ENCODE peak calls at places on chromosomes 6 and 20, in ten cellular contexts. H is hepatocyte, Y is SK-N-SH, I is GM23338, K is PC-9, D is GM23248, X is OCI-LY7, E is MM.1S, F is Karpas-422, U is PC-3. R is an unnamed sample. For H3K9me2, the result is how much of the 10 kb centered on the place peaks cover.

GRCh38 chr6:4687989-4688947 is 87.9 kb upstream of the CDYL start:
- DNase-seq in E (no peak), X (no peak), K (peak), F (no peak), H (peak), I (no peak), Y (no peak), U (peak), D (peak), R (peak)

GRCh38 chr6:86535141-86535540 is 402.2 kb upstream of the HTR1E start:
- DNase-seq in Y (no peak), H (peak), E (no peak), U (no peak), K (no peak), I (no peak), D (no peak), F (no peak), X (no peak), R (no peak)

GRCh38 chr6:52409499-52409898 is 10.6 kb upstream of the EFHC1 start:
- DNase-seq in D (peak), X (no peak), H (no peak), K (no peak), E (no peak), U (no peak), I (no peak), Y (no peak), F (no peak), R (no peak)

GRCh38 chr6:128532110-128532509 is 11.7 kb upstream of the PTPRK start:
- DNase-seq in U (no peak), I (no peak), F (no peak), E (no peak), K (no peak), X (no peak), Y (no peak), D (no peak), H (no peak), R (no peak)

GRCh38 chr6:142478117-142478516 is 176.3 kb downstream of the ADGRG6 start:
- DNase-seq in K (no peak), H (peak), U (peak), D (peak), F (peak), X (peak), Y (no peak), E (peak), I (peak), R (peak)

GRCh38 chr20:63884506-63885263 is 10.2 kb upstream of the DNAJC5 start:
- DNase-seq in X (no peak), E (no peak), Y (peak), U (no peak), K (no peak), D (no peak), I (no peak), F (no peak), H (no peak), R (no peak)

GRCh38 chr6:132499757-132500156 is 13.2 kb downstream of the STX7 start:
- DNase-seq in U (no peak), D (no peak), K (no peak), E (no peak), X (no peak), F (peak), Y (no peak), H (no peak), I (no peak), R (no peak)

GRCh38 chr6:159095561-159096095 is 50.8 kb upstream of the TAGAP start:
- DNase-seq in D (no peak), U (no peak), F (no peak), K (no peak), H (no peak), Y (no peak), E (no peak), I (no peak), X (peak), R (no peak)

GRCh38 chr6:41723178-41723935 is 12.1 kb downstream of the TFEB start:
- DNase-seq in I (peak), U (peak), K (peak), H (peak), F (peak), Y (no peak), D (peak), X (peak), E (no peak), R (no peak)

GRCh38 chr20:62776692-62777527 is 19.4 kb upstream of the MRGBP start:
- DNase-seq in F (peak), X (peak), K (no peak), E (peak), D (no peak), H (no peak), I (peak), U (peak), Y (peak), R (peak)

GRCh38 chr6:70280462-70280861 is 22.4 kb downstream of the COL9A1 start:
- DNase-seq in E (no peak), I (peak), D (no peak), X (no peak), H (peak), Y (peak), U (no peak), F (no peak), K (no peak), R (no peak)

GRCh38 chr20:44187054-44187762 is at the start of gene JPH2:
- DNase-seq in U (peak), Y (peak), H (peak), F (no peak), K (peak), I (peak), D (peak), X (no peak), E (no peak), R (no peak)

GRCh38 chr6:15430181-15430580 is 184.3 kb downstream of the JARID2 start:
- DNase-seq in I (no peak), D (peak), U (no peak), H (no peak), E (no peak), Y (no peak), F (no peak), X (no peak), K (no peak), R (no peak)

GRCh38 chr6:11480541-11480940 is 57.0 kb upstream of the TMEM170B start:
- DNase-seq in Y (no peak), E (no peak), D (no peak), U (no peak), H (no peak), F (no peak), K (no peak), I (no peak), X (no peak), R (no peak)

GRCh38 chr6:34055223-34055933 is 90.5 kb downstream of the GRM4 start:
- DNase-seq in D (peak), X (peak), U (peak), E (peak), I (peak), H (peak), Y (peak), K (peak), F (peak), R (peak)

GRCh38 chr6:117958536-117958935 is 51.5 kb downstream of the SLC35F1 start:
- DNase-seq in U (no peak), D (no peak), E (no peak), Y (no peak), H (no peak), K (no peak), X (no peak), F (no peak), I (no peak), R (no peak)

GRCh38 chr6:73680289-73680688 is 15.7 kb upstream of the CD109 start:
- DNase-seq in E (no peak), Y (no peak), U (peak), F (no peak), D (no peak), K (peak), I (no peak), X (no peak), H (no peak), R (no peak)

GRCh38 chr6:2853766-2854393 is 12.2 kb upstream of the SERPINB1 start:
- DNase-seq in K (peak), I (peak), E (no peak), Y (no peak), X (peak), H (peak), F (peak), U (peak), D (peak), R (peak)

GRCh38 chr6:113068569-113068968 is 721.4 kb downstream of the RFPL4B start:
- DNase-seq in U (no peak), I (no peak), D (peak), F (no peak), H (no peak), X (no peak), K (no peak), E (no peak), Y (no peak), R (no peak)

DNA sequence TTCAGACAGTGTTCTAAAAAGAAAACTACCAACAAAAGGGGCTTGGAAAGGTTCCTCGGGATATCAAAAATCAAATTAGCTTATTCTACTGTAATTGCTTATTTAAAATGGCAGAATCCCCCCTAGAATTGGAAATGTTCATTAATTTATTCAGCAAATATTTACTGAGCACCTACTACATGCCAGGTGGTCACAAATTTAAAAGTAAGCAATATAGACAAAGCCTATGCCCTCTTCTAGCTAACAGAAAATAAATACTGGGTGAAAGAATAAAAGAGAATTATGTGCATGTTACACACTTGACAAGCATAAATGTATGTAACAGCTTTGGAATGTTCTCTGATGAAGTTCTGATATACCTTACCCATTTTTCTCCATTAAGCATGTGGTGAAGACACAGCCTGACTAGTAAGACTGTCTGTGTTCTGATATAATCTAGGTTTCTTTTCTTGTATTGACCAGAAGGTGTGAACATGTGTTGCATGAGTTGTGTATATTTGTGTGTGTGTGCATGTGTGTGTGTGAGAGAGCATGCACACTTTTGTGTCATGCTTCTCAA is 606.7 kb upstream of the CITED2 start:
- DNase-seq in H (no peak), D (peak), U (no peak), K (no peak), F (no peak), E (no peak), Y (no peak), I (no peak), X (no peak), R (no peak)
- H3K9me2 ChIP-seq in H (under half), D (under half), U (under half), K (under half), F (under half), E (under half), Y (under half), I (under half), X (under half), R (under half)

GRCh38 chr6:136360783-136361182 is 71.1 kb upstream of the BCLAF1 start:
- DNase-seq in Y (no peak), D (no peak), E (no peak), U (no peak), F (no peak), H (no peak), X (no peak), I (no peak), K (no peak), R (no peak)

GRCh38 chr6:136365781-136366354 is 76.2 kb upstream of the BCLAF1 start:
- DNase-seq in I (no peak), H (no peak), U (peak), K (no peak), E (no peak), Y (no peak), F (no peak), X (peak), D (no peak), R (no peak)

GRCh38 chr6:136362421-136363090 is 72.9 kb upstream of the BCLAF1 start:
- DNase-seq in I (no peak), H (no peak), E (no peak), D (no peak), X (no peak), F (no peak), U (no peak), Y (no peak), K (no peak), R (no peak)
- H3K9me2 ChIP-seq in I (under half), H (under half), E (under half), D (under half), X (under half), F (under half), U (under half), Y (under half), K (under half), R (under half)

DNA sequence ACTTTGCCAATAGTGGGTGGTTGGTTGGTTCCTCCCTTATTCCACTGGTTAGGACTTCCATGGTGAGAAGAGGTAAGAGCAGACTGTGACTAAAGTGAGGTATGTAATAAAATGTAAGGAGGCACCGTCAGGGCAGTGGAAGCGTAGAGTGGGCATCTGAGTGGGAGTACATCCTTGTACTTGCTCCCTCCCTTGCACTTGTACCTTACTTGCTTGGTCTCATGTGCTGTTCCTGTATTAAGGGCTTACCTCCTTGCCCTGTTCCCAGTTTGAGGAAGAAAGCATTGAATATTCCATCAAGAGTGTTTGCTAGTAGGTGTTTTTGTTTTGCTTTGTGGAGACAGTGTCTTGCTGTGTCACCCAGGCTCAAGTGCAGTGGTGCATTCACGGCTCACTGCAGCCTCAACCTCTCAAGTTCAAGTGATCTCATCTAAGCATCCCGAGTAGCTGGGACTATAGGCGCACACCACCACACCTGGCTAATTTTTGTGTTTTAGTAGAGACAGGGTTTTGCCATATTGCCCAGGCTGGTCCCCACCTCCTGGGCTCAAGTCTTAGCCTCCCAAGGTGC is 25.5 kb downstream of the AMD1 start:
- DNase-seq in H (no peak), E (no peak), Y (no peak), I (no peak), D (no peak), U (no peak), K (no peak), X (no peak), F (no peak), R (no peak)
- H3K9me2 ChIP-seq in H (under half), E (under half), Y (under half), I (under half), D (under half), U (under half), K (under half), X (under half), F (under half), R (under half)

DNA sequence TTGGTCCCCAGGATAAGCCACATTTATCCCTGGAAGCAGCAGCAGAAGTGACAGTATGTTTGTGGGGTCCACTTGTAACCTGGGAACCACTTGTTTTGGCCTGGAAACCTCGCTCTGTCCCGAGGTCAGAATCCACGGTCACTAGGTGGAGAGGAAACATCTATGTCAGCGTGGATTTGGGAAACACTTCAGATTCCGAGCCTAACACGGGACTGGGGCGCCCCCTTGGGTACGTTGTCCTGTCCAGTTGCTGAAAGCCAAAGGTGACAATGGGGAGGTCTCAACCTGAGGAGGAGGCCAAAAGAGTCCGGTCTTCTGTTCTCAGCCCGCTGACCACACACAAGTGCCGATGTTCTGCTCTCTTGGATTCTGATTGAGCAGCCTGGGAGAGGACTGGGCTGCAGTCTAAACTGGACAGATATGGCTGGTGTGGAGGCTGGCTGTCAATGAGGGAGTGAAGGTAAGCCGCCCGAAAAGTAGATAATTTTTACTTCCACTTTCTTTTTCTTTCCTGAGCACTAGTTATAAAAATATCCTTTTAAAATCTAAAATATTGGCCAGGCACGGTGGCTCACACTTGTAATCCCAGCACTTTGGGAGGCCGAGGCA is 4.9 kb upstream of the ZFP57 start:
- DNase-seq in D (no peak), Y (no peak), E (no peak), I (peak), F (no peak), K (peak), H (no peak), X (no peak), U (no peak), R (no peak)
- H3K9me2 ChIP-seq in D (under half), Y (under half), E (under half), I (under half), F (under half), K (under half), H (under half), X (under half), U (under half), R (under half)

DNA sequence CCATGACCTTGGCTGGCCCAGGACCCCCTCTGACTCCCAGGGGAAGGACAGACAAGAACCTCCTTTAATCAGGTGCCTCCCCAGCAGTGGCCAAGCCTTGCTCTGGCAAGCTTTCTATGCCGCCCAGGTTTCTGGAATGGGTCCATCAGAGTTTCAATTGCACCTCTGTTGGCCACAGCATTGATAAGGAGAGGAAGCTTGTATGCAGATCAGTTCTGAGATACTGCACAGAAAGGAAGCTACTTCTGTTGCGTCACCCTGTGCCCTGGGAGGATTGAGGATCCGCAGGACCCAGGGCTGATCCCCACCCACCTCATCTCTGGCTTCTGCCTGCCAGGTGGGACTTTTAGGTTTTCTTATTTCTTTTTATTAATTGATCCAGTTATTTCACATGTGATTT is 167.2 kb downstream of the TFAP2C start:
- DNase-seq in K (peak), D (no peak), U (peak), I (no peak), H (no peak), Y (no peak), X (no peak), E (no peak), F (no peak), R (no peak)
- H3K9me2 ChIP-seq in K (under half), D (under half), U (under half), I (under half), H (under half), Y (under half), X (under half), E (under half), F (under half), R (under half)

GRCh38 chr6:35629876-35630378 is 58.8 kb downstream of the FKBP5 start:
- DNase-seq in X (no peak), H (no peak), U (peak), I (no peak), F (no peak), Y (no peak), D (no peak), K (no peak), E (no peak), R (no peak)

GRCh38 chr6:35634316-35634715 is 54.4 kb downstream of the FKBP5 start:
- DNase-seq in U (no peak), E (no peak), Y (no peak), D (peak), I (no peak), K (no peak), H (no peak), X (no peak), F (no peak), R (no peak)

GRCh38 chr6:35635601-35636597 is 52.8 kb downstream of the FKBP5 start:
- DNase-seq in E (no peak), H (no peak), K (no peak), Y (no peak), X (no peak), D (no peak), I (no peak), U (no peak), F (peak), R (no peak)

GRCh38 chr6:35637911-35638310 is 50.8 kb downstream of the FKBP5 start:
- DNase-seq in E (no peak), I (no peak), H (no peak), F (peak), X (no peak), K (no peak), Y (no peak), D (no peak), U (no peak), R (no peak)

GRCh38 chr6:35633579-35634089 is 55.1 kb downstream of the FKBP5 start:
- DNase-seq in K (no peak), H (peak), X (no peak), I (no peak), D (no peak), U (no peak), F (no peak), Y (no peak), E (no peak), R (no peak)
- H3K9me2 ChIP-seq in K (under half), H (under half), X (under half), I (under half), D (under half), U (under half), F (under half), Y (under half), E (under half), R (under half)

GRCh38 chr6:114135348-114136002 is 164.5 kb upstream of the HDAC2 start:
- DNase-seq in E (no peak), Y (no peak), K (no peak), U (no peak), D (no peak), X (no peak), I (no peak), F (no peak), H (no peak), R (no peak)
- H3K9me2 ChIP-seq in E (under half), Y (under half), K (under half), U (under half), D (under half), X (under half), I (under half), F (under half), H (under half), R (under half)

GRCh38 chr20:58973179-58973578 is 7.9 kb upstream of the NELFCD start:
- DNase-seq in E (no peak), D (no peak), F (no peak), H (no peak), U (no peak), X (no peak), K (no peak), I (no peak), Y (no peak), R (no peak)

GRCh38 chr20:58971429-58971828 is 9.6 kb upstream of the NELFCD start:
- DNase-seq in I (peak), E (no peak), K (no peak), D (no peak), F (no peak), X (no peak), U (no peak), Y (no peak), H (no peak), R (no peak)

GRCh38 chr20:58970146-58970545 is 10.9 kb upstream of the NELFCD start:
- DNase-seq in E (peak), U (no peak), F (no peak), X (no peak), Y (no peak), H (no peak), I (no peak), K (no peak), D (no peak), R (no peak)

GRCh38 chr20:58967652-58968429 is 13.2 kb upstream of the NELFCD start:
- DNase-seq in K (no peak), I (no peak), E (no peak), Y (no peak), D (no peak), F (no peak), X (no peak), H (no peak), U (no peak), R (no peak)

DNA sequence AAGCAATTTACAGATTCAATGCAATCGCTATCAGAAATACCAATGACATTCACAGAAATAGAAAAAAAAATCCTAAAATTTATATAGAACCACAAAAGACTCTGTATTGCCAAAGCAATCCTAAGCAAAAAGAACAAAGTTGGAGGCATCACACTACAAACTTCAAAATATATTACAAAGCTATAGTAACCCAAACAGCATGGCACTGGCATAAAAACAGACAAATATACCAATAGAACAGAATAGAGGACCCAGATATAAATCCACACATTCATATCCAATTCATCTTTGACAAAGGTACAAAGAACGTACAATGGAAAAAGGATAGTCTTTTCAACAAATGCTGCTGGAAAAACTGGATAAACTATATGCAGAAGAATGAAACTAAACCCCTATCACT is 11.6 kb upstream of the NELFCD start:
- DNase-seq in X (no peak), K (no peak), H (no peak), Y (no peak), I (no peak), E (no peak), D (no peak), F (no peak), U (no peak), R (no peak)
- H3K9me2 ChIP-seq in X (under half), K (under half), H (under half), Y (under half), I (under half), E (under half), D (under half), F (under half), U (under half), R (under half)